ENCODE peak calls at places on chromosome 14, in ten cellular contexts. A is pons; L is T-helper 9 cell; O is cardiac muscle cell; T is GM12865; S is EL; R is effector CD4-positive, alpha-beta T cell; C is endothelial cell of umbilical vein; K is T-cell; P is stromal cell of bone marrow. B is an unnamed sample.

GRCh38 chr14:96756745-96757144 is 40.4 kb upstream of the VRK1 start:
- DNase-seq in A (no peak), L (no peak), O (no peak), T (no peak), S (no peak), R (no peak), C (no peak), K (no peak), P (no peak), B (no peak)

GRCh38 chr14:20760950-20761349 is 7.3 kb upstream of the EDDM3B start:
- DNase-seq in A (no peak), L (no peak), O (no peak), T (peak; percentile 44), S (no peak), R (no peak), C (no peak), K (no peak), P (no peak), B (no peak)

GRCh38 chr14:49294736-49295135 is 291.4 kb downstream of the RPS29 start:
- DNase-seq in A (no peak), L (no peak), O (no peak), T (no peak), S (no peak), R (no peak), C (no peak), K (no peak), P (no peak), B (no peak)

GRCh38 chr14:78310263-78310662 is 140.1 kb downstream of the NRXN3 start:
- DNase-seq in A (no peak), L (no peak), O (no peak), T (no peak), S (no peak), R (no peak), C (no peak), K (no peak), P (no peak), B (no peak)

GRCh38 chr14:62308927-62309326 is 546.7 kb downstream of the SNAPC1 start:
- DNase-seq in A (no peak), L (no peak), O (no peak), T (no peak), S (no peak), R (no peak), C (peak; percentile 24), K (no peak), P (no peak), B (no peak)

GRCh38 chr14:102498005-102498677 is 11.4 kb downstream of the ANKRD9 start:
- DNase-seq in A (no peak), L (no peak), O (no peak), T (no peak), S (no peak), R (no peak), C (no peak), K (no peak), P (no peak), B (no peak)

GRCh38 chr14:99734406-99735051 is 50.4 kb downstream of the CYP46A1 start:
- DNase-seq in A (no peak), L (no peak), O (no peak), T (no peak), S (no peak), R (no peak), C (no peak), K (no peak), P (no peak), B (no peak)

GRCh38 chr14:51333901-51334432 is 93.9 kb downstream of the TMX1 start:
- DNase-seq in A (no peak), L (no peak), O (no peak), T (no peak), S (no peak), R (no peak), C (no peak), K (no peak), P (no peak), B (no peak)

GRCh38 chr14:54487771-54488170 is 1.0 kb downstream of the GMFB start:
- DNase-seq in A (peak; percentile 47), L (no peak), O (peak; percentile 12), T (no peak), S (peak; percentile 66), R (no peak), C (peak; percentile 59), K (no peak), P (no peak), B (no peak)

GRCh38 chr14:51844482-51844881 is 15.9 kb upstream of the GNG2 start:
- DNase-seq in A (no peak), L (no peak), O (no peak), T (peak; percentile 79), S (no peak), R (no peak), C (no peak), K (no peak), P (no peak), B (no peak)

GRCh38 chr14:24806061-24806678 is 172.2 kb upstream of the GZMB start:
- DNase-seq in A (peak; percentile 54), L (no peak), O (peak; percentile 77), T (peak; percentile 57), S (peak; percentile 45), R (no peak), C (peak; percentile 51), K (no peak), P (peak; percentile 34), B (peak; percentile 22)

GRCh38 chr14:67170706-67171105 is 18.5 kb upstream of the GARIN2 start:
- DNase-seq in A (no peak), L (no peak), O (no peak), T (no peak), S (peak; percentile 13), R (no peak), C (no peak), K (no peak), P (no peak), B (peak; percentile 11)

GRCh38 chr14:64196668-64197411 is 97.3 kb downstream of the ESR2 start:
- DNase-seq in A (peak; percentile 74), L (no peak), O (peak; percentile 76), T (peak; percentile 65), S (peak; percentile 19), R (no peak), C (peak; percentile 22), K (no peak), P (peak; percentile 13), B (no peak)

GRCh38 chr14:74618078-74618952 is 6.3 kb upstream of the LTBP2 start:
- DNase-seq in A (peak; percentile 52), L (peak; percentile 53), O (no peak), T (peak; percentile 43), S (peak; percentile 84), R (peak; percentile 63), C (peak; percentile 83), K (peak; percentile 74), P (no peak), B (no peak)